ENCODE peak calls at places on chromosomes 6 and 20, in nine cellular contexts. M, H, W, T, E, C, R, O and I are unnamed samples.

GRCh38 chr20:14210146-14210545 is 127.3 kb downstream of the FLRT3 start:
- DNase-seq in C (no peak), H (no peak), R (no peak), M (no peak), E (no peak), O (no peak), T (no peak), W (no peak), I (no peak)

GRCh38 chr6:83536034-83536646 is 23.8 kb downstream of the PRSS35 start:
- DNase-seq in O (no peak), H (no peak), T (no peak), C (no peak), R (no peak), E (no peak), W (peak; percentile 68), M (no peak), I (peak; percentile 50)

GRCh38 chr6:159713984-159714383 is 13.3 kb upstream of the WTAP start:
- DNase-seq in O (no peak), T (no peak), H (no peak), W (no peak), C (no peak), M (no peak), E (no peak), R (no peak), I (peak; percentile 71)

GRCh38 chr6:44133003-44133931 is 5.9 kb downstream of the TMEM63B start:
- DNase-seq in W (peak; percentile 63), E (no peak), R (no peak), O (no peak), M (no peak), C (peak; percentile 80), T (no peak), H (no peak), I (peak; percentile 86)

GRCh38 chr6:96066376-96066775 is 50.6 kb downstream of the FUT9 start:
- DNase-seq in W (no peak), E (no peak), T (no peak), C (no peak), R (no peak), M (no peak), O (no peak), H (no peak), I (no peak)

GRCh38 chr6:143252961-143253360 is 192.3 kb downstream of the AIG1 start:
- DNase-seq in T (no peak), H (no peak), R (no peak), M (no peak), W (no peak), E (no peak), C (no peak), O (no peak), I (no peak)

GRCh38 chr6:90294989-90295853 is 1.4 kb downstream of the BACH2 start:
- DNase-seq in O (no peak), C (peak; percentile 72), R (peak; percentile 77), E (peak; percentile 42), T (peak; percentile 68), M (peak; percentile 57), H (peak; percentile 81), W (peak; percentile 43), I (peak; percentile 38)

GRCh38 chr6:159178847-159179246 is 9.6 kb downstream of the FNDC1 start:
- DNase-seq in M (no peak), H (no peak), R (no peak), E (no peak), C (no peak), T (no peak), W (no peak), O (no peak), I (no peak)

GRCh38 chr6:32114853-32115252 is 5.7 kb upstream of the TNXB start:
- DNase-seq in W (no peak), T (no peak), O (no peak), M (no peak), H (no peak), C (peak; percentile 68), R (no peak), E (no peak), I (no peak)

GRCh38 chr6:108966855-108967755 is 118.9 kb downstream of the ARMC2 start:
- DNase-seq in H (no peak), O (no peak), E (no peak), M (no peak), R (peak; percentile 72), T (no peak), W (peak; percentile 73), C (no peak), I (peak; percentile 17)

GRCh38 chr6:137332637-137333228 is 113.5 kb upstream of the IFNGR1 start:
- DNase-seq in C (no peak), T (no peak), M (no peak), O (no peak), W (peak; percentile 56), H (no peak), E (no peak), R (no peak), I (no peak)

GRCh38 chr6:424741-425417 is 33.3 kb downstream of the IRF4 start:
- DNase-seq in M (no peak), R (peak; percentile 57), O (no peak), C (no peak), W (no peak), E (no peak), T (no peak), H (no peak), I (no peak)

GRCh38 chr6:111121789-111122350 is 34.6 kb downstream of the SLC16A10 start:
- DNase-seq in T (no peak), C (no peak), O (no peak), E (no peak), W (no peak), R (no peak), M (no peak), H (no peak), I (no peak)

GRCh38 chr6:122657601-122658000 is 47.4 kb downstream of the PKIB start:
- DNase-seq in M (no peak), C (no peak), T (no peak), R (no peak), W (peak; percentile 3), H (no peak), O (no peak), E (no peak), I (no peak)

GRCh38 chr6:32852844-32853540 is 512 bp downstream of the TAP1 start:
- DNase-seq in H (peak; percentile 85), T (peak; percentile 49), O (no peak), M (no peak), C (peak; percentile 80), E (no peak), R (peak; percentile 79), W (peak; percentile 24), I (peak; percentile 48)

GRCh38 chr6:166204852-166205650 is 37.4 kb upstream of the TBXT start:
- DNase-seq in T (no peak), O (no peak), C (no peak), H (no peak), R (no peak), E (no peak), W (no peak), M (no peak), I (no peak)
- H3K9me3 ChIP-seq in T (no peaks in the 10 kb centered on the region), O (no peaks in the 10 kb centered on the region), C (no peaks in the 10 kb centered on the region), H (no peaks in the 10 kb centered on the region), R (no peaks in the 10 kb centered on the region), E (no peaks in the 10 kb centered on the region), W (no peaks in the 10 kb centered on the region), M (no peaks in the 10 kb centered on the region), I (no peaks in the 10 kb centered on the region)

DNA sequence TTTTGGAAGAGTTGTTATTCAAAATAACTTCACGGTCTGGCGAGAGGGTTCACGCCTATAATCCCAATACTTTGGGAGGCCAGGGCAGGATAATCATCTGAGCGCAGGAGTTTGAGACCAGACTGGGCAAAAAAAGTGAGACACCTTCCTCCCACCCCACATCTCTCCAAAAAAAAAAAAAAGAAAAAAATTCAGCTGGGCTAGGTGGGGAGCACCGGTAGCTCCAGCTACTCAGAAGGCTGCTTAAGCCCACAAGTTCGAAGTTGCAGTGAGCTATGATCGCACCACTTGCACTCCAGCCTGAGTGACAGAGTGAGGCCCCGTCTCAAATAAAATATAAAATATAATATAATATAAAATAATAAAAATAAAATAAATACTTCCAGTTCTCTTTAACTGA is 10.4 kb downstream of the OR2B2 start:
- DNase-seq in O (no peak), T (no peak), E (no peak), M (no peak), W (peak; percentile 4), H (no peak), C (no peak), R (no peak), I (no peak)
- H3K4me3 ChIP-seq in O (no peak overlapping the region), T (no peak overlapping the region), E (no peak overlapping the region), M (no peak overlapping the region), W (no peak overlapping the region), H (no peak overlapping the region), C (no peak overlapping the region), R (peak overlapping the region; percentile 60), I (no peak overlapping the region)

DNA sequence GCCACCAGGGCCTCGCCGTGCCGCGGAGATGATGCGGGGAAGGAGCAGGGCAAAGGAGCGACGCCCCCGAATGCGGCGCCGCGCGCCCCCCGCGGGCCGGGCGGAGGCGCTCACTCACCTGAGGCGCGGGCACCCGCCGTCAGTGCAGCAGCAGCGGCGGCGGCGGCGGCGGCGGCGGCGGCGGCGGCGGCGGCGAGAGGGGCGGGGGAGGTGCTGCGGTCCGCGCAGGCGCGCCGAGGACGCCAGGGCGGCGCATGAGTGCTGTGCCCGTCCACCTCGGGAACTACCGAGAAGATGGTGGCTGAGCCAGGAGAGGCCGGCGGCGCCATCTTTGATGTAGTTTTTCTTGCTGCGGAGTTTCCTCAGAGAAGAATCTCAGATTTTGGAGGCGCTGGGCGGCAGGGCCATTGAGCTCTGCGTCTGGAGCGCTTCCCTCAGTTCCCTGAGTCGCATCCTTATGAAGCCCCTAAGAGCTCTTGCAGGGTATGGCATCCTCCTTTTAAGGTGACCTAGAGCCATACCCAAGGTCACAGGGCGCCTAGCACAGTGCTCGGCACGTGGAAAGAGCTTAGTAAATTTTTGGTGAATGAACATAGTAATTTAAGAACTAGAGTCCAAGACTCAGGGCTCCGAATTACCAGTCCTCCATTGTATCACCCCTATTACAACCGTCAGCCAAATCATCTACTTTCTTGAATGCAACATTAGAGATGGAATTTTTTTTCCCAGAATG is at the start of gene NDRG3:
- DNase-seq in O (no peak), T (peak; percentile 90), W (peak; percentile 95), M (peak; percentile 100), R (peak; percentile 96), C (peak; percentile 98), H (peak; percentile 98), E (peak; percentile 85), I (peak; percentile 94)
- TF ChIP-seq CTCF in O (no peak), T (no peak), W (no peak), M (peak; percentile 77), R (no peak), C (no peak), H (no peak), E (no peak), I (peak; percentile 7)

GRCh38 chr6:4856779-4857178 is 80.6 kb downstream of the CDYL start:
- DNase-seq in C (no peak), H (no peak), R (no peak), O (no peak), W (no peak), T (no peak), E (no peak), M (no peak), I (no peak)

GRCh38 chr6:4864534-4864933 is 88.3 kb downstream of the CDYL start:
- DNase-seq in T (no peak), R (no peak), M (no peak), E (no peak), W (no peak), O (no peak), C (no peak), H (no peak), I (no peak)

GRCh38 chr6:4858194-4859028 is 82.2 kb downstream of the CDYL start:
- DNase-seq in E (no peak), C (no peak), M (no peak), T (no peak), R (no peak), W (no peak), O (no peak), H (no peak), I (no peak)

GRCh38 chr6:4861564-4861963 is 85.4 kb downstream of the CDYL start:
- DNase-seq in E (no peak), C (no peak), T (no peak), O (no peak), M (no peak), W (no peak), R (no peak), H (no peak), I (no peak)

GRCh38 chr6:4860387-4860786 is 84.2 kb downstream of the CDYL start:
- DNase-seq in R (no peak), O (no peak), H (no peak), T (no peak), E (no peak), C (no peak), M (no peak), W (no peak), I (no peak)
- H3K9me3 ChIP-seq in R (no peaks in the 10 kb centered on the region), O (peaks cover 5% of the 10 kb centered on the region), H (no peaks in the 10 kb centered on the region), T (no peaks in the 10 kb centered on the region), E (peaks cover 11% of the 10 kb centered on the region), C (no peaks in the 10 kb centered on the region), M (no peaks in the 10 kb centered on the region), W (no peaks in the 10 kb centered on the region), I (no peaks in the 10 kb centered on the region)